ENCODE peak calls at places on chromosomes 3 and 15, in eight cellular contexts. One of them, this sample, is unnamed.

GRCh38 chr15:78640840-78641733 is at the start of gene CHRNB4:
- DNase-seq in A549: peak; percentile 49
- DNase-seq in uterus: no peak
- DNase-seq in mammary epithelial cell: no peak
- DNase-seq in IMR-90: no peak
- DNase-seq in dorsolateral prefrontal cortex: no peak
- DNase-seq in cardiac muscle cell: peak; percentile 82
- DNase-seq in fibroblast of lung: peak; percentile 37
- DNase-seq in this sample: no peak

GRCh38 chr15:66617137-66618090 is 51.6 kb upstream of the LCTL start:
- DNase-seq in cardiac muscle cell: no peak
- DNase-seq in uterus: peak; percentile 44
- DNase-seq in fibroblast of lung: peak; percentile 88
- DNase-seq in IMR-90: peak; percentile 80
- DNase-seq in A549: no peak
- DNase-seq in dorsolateral prefrontal cortex: peak; percentile 61
- DNase-seq in mammary epithelial cell: peak; percentile 20
- DNase-seq in this sample: peak; percentile 38

GRCh38 chr15:76973362-76973743 is 21.6 kb upstream of the PSTPIP1 start:
- DNase-seq in fibroblast of lung: peak; percentile 16
- DNase-seq in IMR-90: peak; percentile 20
- DNase-seq in mammary epithelial cell: no peak
- DNase-seq in dorsolateral prefrontal cortex: no peak
- DNase-seq in cardiac muscle cell: peak; percentile 51
- DNase-seq in uterus: no peak
- DNase-seq in A549: no peak
- DNase-seq in this sample: no peak

GRCh38 chr3:187770224-187770623 is 25.0 kb upstream of the BCL6 start:
- DNase-seq in A549: no peak
- DNase-seq in uterus: no peak
- DNase-seq in mammary epithelial cell: no peak
- DNase-seq in IMR-90: no peak
- DNase-seq in cardiac muscle cell: no peak
- DNase-seq in fibroblast of lung: no peak
- DNase-seq in dorsolateral prefrontal cortex: no peak
- DNase-seq in this sample: no peak

GRCh38 chr15:88644741-88645140 is 5.9 kb downstream of the ISG20 start:
- DNase-seq in cardiac muscle cell: no peak
- DNase-seq in uterus: peak; percentile 4
- DNase-seq in fibroblast of lung: no peak
- DNase-seq in IMR-90: no peak
- DNase-seq in A549: no peak
- DNase-seq in mammary epithelial cell: no peak
- DNase-seq in dorsolateral prefrontal cortex: peak; percentile 17
- DNase-seq in this sample: no peak

GRCh38 chr3:168080499-168081170 is 15.1 kb downstream of the GOLIM4 start:
- DNase-seq in uterus: no peak
- DNase-seq in A549: no peak
- DNase-seq in mammary epithelial cell: peak; percentile 6
- DNase-seq in cardiac muscle cell: no peak
- DNase-seq in fibroblast of lung: no peak
- DNase-seq in dorsolateral prefrontal cortex: no peak
- DNase-seq in IMR-90: no peak
- DNase-seq in this sample: no peak

GRCh38 chr3:127768346-127769008 is 53.8 kb downstream of the MGLL start:
- DNase-seq in uterus: no peak
- DNase-seq in fibroblast of lung: peak; percentile 98
- DNase-seq in dorsolateral prefrontal cortex: no peak
- DNase-seq in mammary epithelial cell: peak; percentile 93
- DNase-seq in IMR-90: peak; percentile 99
- DNase-seq in cardiac muscle cell: no peak
- DNase-seq in A549: peak; percentile 57
- DNase-seq in this sample: peak; percentile 95

GRCh38 chr3:16515885-16516420 is 2.5 kb upstream of the RFTN1 start:
- DNase-seq in cardiac muscle cell: no peak
- DNase-seq in A549: no peak
- DNase-seq in fibroblast of lung: no peak
- DNase-seq in uterus: no peak
- DNase-seq in mammary epithelial cell: no peak
- DNase-seq in IMR-90: no peak
- DNase-seq in dorsolateral prefrontal cortex: no peak
- DNase-seq in this sample: no peak

GRCh38 chr3:67689806-67690205 is 35.4 kb upstream of the SUCLG2 start:
- DNase-seq in IMR-90: no peak
- DNase-seq in mammary epithelial cell: peak; percentile 23
- DNase-seq in uterus: no peak
- DNase-seq in fibroblast of lung: no peak
- DNase-seq in cardiac muscle cell: no peak
- DNase-seq in A549: no peak
- DNase-seq in dorsolateral prefrontal cortex: no peak
- DNase-seq in this sample: no peak

GRCh38 chr15:61086001-61086400 is 143.1 kb downstream of the RORA start:
- DNase-seq in dorsolateral prefrontal cortex: no peak
- DNase-seq in mammary epithelial cell: no peak
- DNase-seq in uterus: no peak
- DNase-seq in cardiac muscle cell: no peak
- DNase-seq in IMR-90: no peak
- DNase-seq in A549: no peak
- DNase-seq in fibroblast of lung: no peak
- DNase-seq in this sample: no peak

GRCh38 chr15:99432271-99433025 is 133.3 kb upstream of the MEF2A start:
- DNase-seq in cardiac muscle cell: no peak
- DNase-seq in uterus: peak; percentile 14
- DNase-seq in dorsolateral prefrontal cortex: peak; percentile 34
- DNase-seq in A549: no peak
- DNase-seq in IMR-90: no peak
- DNase-seq in fibroblast of lung: no peak
- DNase-seq in mammary epithelial cell: no peak
- DNase-seq in this sample: no peak

GRCh38 chr3:71504250-71505036 is 79.1 kb downstream of the FOXP1 start:
- DNase-seq in A549: peak; percentile 85
- DNase-seq in IMR-90: peak; percentile 96
- DNase-seq in mammary epithelial cell: peak; percentile 89
- DNase-seq in cardiac muscle cell: no peak
- DNase-seq in fibroblast of lung: peak; percentile 99
- DNase-seq in dorsolateral prefrontal cortex: no peak
- DNase-seq in uterus: no peak
- DNase-seq in this sample: peak; percentile 64
- H3K4me3 ChIP-seq in A549: peak overlapping the region; percentile 9
- H3K4me3 ChIP-seq in IMR-90: peak overlapping the region; percentile 40
- H3K4me3 ChIP-seq in mammary epithelial cell: peak overlapping the region; percentile 30
- H3K4me3 ChIP-seq in cardiac muscle cell: no peak overlapping the region
- H3K4me3 ChIP-seq in fibroblast of lung: peak overlapping the region; percentile 5
- H3K4me3 ChIP-seq in dorsolateral prefrontal cortex: no peak overlapping the region
- H3K4me3 ChIP-seq in uterus: no peak overlapping the region
- H3K4me3 ChIP-seq in this sample: peak overlapping the region; percentile 23

GRCh38 chr15:92938387-92938786 is 38.3 kb downstream of the CHD2 start:
- DNase-seq in mammary epithelial cell: no peak
- DNase-seq in uterus: no peak
- DNase-seq in dorsolateral prefrontal cortex: no peak
- DNase-seq in IMR-90: no peak
- DNase-seq in A549: no peak
- DNase-seq in cardiac muscle cell: no peak
- DNase-seq in fibroblast of lung: no peak
- DNase-seq in this sample: no peak

GRCh38 chr15:92943581-92943980 is 43.5 kb downstream of the CHD2 start:
- DNase-seq in cardiac muscle cell: no peak
- DNase-seq in dorsolateral prefrontal cortex: no peak
- DNase-seq in A549: no peak
- DNase-seq in fibroblast of lung: peak; percentile 14
- DNase-seq in uterus: no peak
- DNase-seq in mammary epithelial cell: no peak
- DNase-seq in IMR-90: no peak
- DNase-seq in this sample: no peak

GRCh38 chr15:92944946-92945521 is 44.9 kb downstream of the CHD2 start:
- DNase-seq in uterus: no peak
- DNase-seq in IMR-90: no peak
- DNase-seq in dorsolateral prefrontal cortex: no peak
- DNase-seq in cardiac muscle cell: no peak
- DNase-seq in A549: no peak
- DNase-seq in mammary epithelial cell: no peak
- DNase-seq in fibroblast of lung: no peak
- DNase-seq in this sample: no peak

GRCh38 chr15:92941668-92942067 is 41.5 kb downstream of the CHD2 start:
- DNase-seq in dorsolateral prefrontal cortex: no peak
- DNase-seq in uterus: no peak
- DNase-seq in IMR-90: no peak
- DNase-seq in fibroblast of lung: no peak
- DNase-seq in mammary epithelial cell: no peak
- DNase-seq in cardiac muscle cell: no peak
- DNase-seq in A549: no peak
- DNase-seq in this sample: no peak

DNA sequence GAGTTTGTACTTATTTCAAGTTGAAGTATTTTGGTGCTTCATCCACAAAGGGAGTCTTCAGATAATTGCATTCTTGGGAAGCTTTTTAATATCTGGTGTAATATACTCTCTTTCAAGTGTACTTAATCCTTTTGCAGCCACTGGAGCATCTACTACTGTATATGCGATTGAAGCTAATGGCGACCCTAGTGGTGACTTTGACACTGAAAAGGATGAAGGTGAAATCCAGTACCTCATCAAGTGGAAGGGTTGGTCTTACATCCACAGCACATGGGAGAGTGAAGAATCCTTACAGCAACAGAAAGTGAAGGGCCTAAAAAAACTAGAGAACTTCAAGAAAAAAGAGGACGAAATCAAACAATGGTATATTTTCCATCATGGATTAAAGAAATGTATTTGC is 42.6 kb downstream of the CHD2 start:
- DNase-seq in IMR-90: no peak
- DNase-seq in uterus: no peak
- DNase-seq in dorsolateral prefrontal cortex: no peak
- DNase-seq in A549: no peak
- DNase-seq in fibroblast of lung: no peak
- DNase-seq in cardiac muscle cell: no peak
- DNase-seq in mammary epithelial cell: no peak
- DNase-seq in this sample: no peak
- TF ChIP-seq CTCF in IMR-90: no peak
- TF ChIP-seq CTCF in uterus: no peak
- TF ChIP-seq CTCF in dorsolateral prefrontal cortex: no peak
- TF ChIP-seq CTCF in A549: no peak
- TF ChIP-seq CTCF in fibroblast of lung: no peak
- TF ChIP-seq CTCF in cardiac muscle cell: no peak
- TF ChIP-seq CTCF in mammary epithelial cell: no peak
- TF ChIP-seq CTCF in this sample: peak; percentile 3

GRCh38 chr15:41968738-41969137 is 3.6 kb downstream of the EHD4 start:
- DNase-seq in mammary epithelial cell: no peak
- DNase-seq in uterus: no peak
- DNase-seq in A549: no peak
- DNase-seq in dorsolateral prefrontal cortex: no peak
- DNase-seq in fibroblast of lung: no peak
- DNase-seq in cardiac muscle cell: no peak
- DNase-seq in IMR-90: no peak
- DNase-seq in this sample: no peak

GRCh38 chr15:41966414-41966812 is 5.9 kb downstream of the EHD4 start:
- DNase-seq in uterus: no peak
- DNase-seq in cardiac muscle cell: no peak
- DNase-seq in fibroblast of lung: no peak
- DNase-seq in dorsolateral prefrontal cortex: no peak
- DNase-seq in IMR-90: no peak
- DNase-seq in A549: no peak
- DNase-seq in mammary epithelial cell: no peak
- DNase-seq in this sample: no peak

GRCh38 chr15:41967506-41968206 is 4.7 kb downstream of the EHD4 start:
- DNase-seq in uterus: no peak
- DNase-seq in fibroblast of lung: peak; percentile 66
- DNase-seq in cardiac muscle cell: peak; percentile 21
- DNase-seq in dorsolateral prefrontal cortex: no peak
- DNase-seq in A549: no peak
- DNase-seq in mammary epithelial cell: no peak
- DNase-seq in IMR-90: peak; percentile 36
- DNase-seq in this sample: no peak

GRCh38 chr15:41966920-41967465 is 5.4 kb downstream of the EHD4 start:
- DNase-seq in fibroblast of lung: no peak
- DNase-seq in A549: no peak
- DNase-seq in dorsolateral prefrontal cortex: no peak
- DNase-seq in cardiac muscle cell: no peak
- DNase-seq in uterus: no peak
- DNase-seq in IMR-90: no peak
- DNase-seq in mammary epithelial cell: no peak
- DNase-seq in this sample: no peak

GRCh38 chr15:41965441-41966413 is 6.6 kb downstream of the EHD4 start:
- DNase-seq in mammary epithelial cell: peak; percentile 21
- DNase-seq in cardiac muscle cell: peak; percentile 90
- DNase-seq in dorsolateral prefrontal cortex: no peak
- DNase-seq in IMR-90: peak; percentile 41
- DNase-seq in uterus: peak; percentile 46
- DNase-seq in fibroblast of lung: peak; percentile 83
- DNase-seq in A549: no peak
- DNase-seq in this sample: no peak
- H3K27ac ChIP-seq in mammary epithelial cell: no peak overlapping the region
- H3K27ac ChIP-seq in cardiac muscle cell: peak overlapping the region; percentile 93
- H3K27ac ChIP-seq in dorsolateral prefrontal cortex: no peak overlapping the region
- H3K27ac ChIP-seq in IMR-90: no peak overlapping the region
- H3K27ac ChIP-seq in uterus: no peak overlapping the region
- H3K27ac ChIP-seq in fibroblast of lung: no peak overlapping the region
- H3K27ac ChIP-seq in A549: no peak overlapping the region
- H3K27ac ChIP-seq in this sample: no peak overlapping the region

DNA sequence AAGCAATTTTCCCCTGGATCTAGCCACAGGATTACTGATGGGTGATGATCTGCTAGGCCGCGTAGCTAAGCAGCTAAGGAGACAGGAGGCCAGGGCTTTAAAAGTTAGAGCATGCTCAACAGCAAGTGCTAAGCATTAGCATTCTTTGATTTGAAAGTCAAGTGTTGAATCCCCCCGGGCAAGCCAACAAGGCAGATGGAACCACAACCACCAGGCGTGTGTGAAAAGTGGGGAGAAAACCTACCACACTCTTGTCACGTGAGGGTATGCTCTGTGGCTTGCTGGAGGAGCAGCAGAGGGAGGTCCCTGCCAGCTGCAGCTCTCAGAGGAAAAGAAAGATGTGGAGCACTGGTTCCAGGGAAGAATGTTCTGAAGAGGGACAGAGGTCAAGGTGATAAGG is 20.9 kb downstream of the SLC51A start:
- DNase-seq in mammary epithelial cell: no peak
- DNase-seq in uterus: no peak
- DNase-seq in fibroblast of lung: no peak
- DNase-seq in dorsolateral prefrontal cortex: no peak
- DNase-seq in cardiac muscle cell: no peak
- DNase-seq in IMR-90: no peak
- DNase-seq in A549: no peak
- DNase-seq in this sample: no peak
- H3K4me3 ChIP-seq in mammary epithelial cell: no peak overlapping the region
- H3K4me3 ChIP-seq in uterus: no peak overlapping the region
- H3K4me3 ChIP-seq in fibroblast of lung: no peak overlapping the region
- H3K4me3 ChIP-seq in dorsolateral prefrontal cortex: no peak overlapping the region
- H3K4me3 ChIP-seq in cardiac muscle cell: no peak overlapping the region
- H3K4me3 ChIP-seq in IMR-90: no peak overlapping the region
- H3K4me3 ChIP-seq in A549: no peak overlapping the region
- H3K4me3 ChIP-seq in this sample: no peak overlapping the region

GRCh38 chr15:33766329-33766728 is 202.0 kb upstream of the CHRM5 start:
- DNase-seq in fibroblast of lung: no peak
- DNase-seq in dorsolateral prefrontal cortex: no peak
- DNase-seq in A549: no peak
- DNase-seq in IMR-90: no peak
- DNase-seq in mammary epithelial cell: no peak
- DNase-seq in cardiac muscle cell: no peak
- DNase-seq in uterus: no peak
- DNase-seq in this sample: no peak
- TF ChIP-seq CTCF in fibroblast of lung: no peak
- TF ChIP-seq CTCF in dorsolateral prefrontal cortex: no peak
- TF ChIP-seq CTCF in A549: peak; percentile 17
- TF ChIP-seq CTCF in IMR-90: peak; percentile 21
- TF ChIP-seq CTCF in mammary epithelial cell: peak; percentile 22
- TF ChIP-seq CTCF in cardiac muscle cell: no peak
- TF ChIP-seq CTCF in uterus: no peak
- TF ChIP-seq CTCF in this sample: peak; percentile 9

GRCh38 chr3:46089237-46090011 is 62.1 kb upstream of the XCR1 start:
- DNase-seq in cardiac muscle cell: no peak
- DNase-seq in mammary epithelial cell: peak; percentile 97
- DNase-seq in A549: no peak
- DNase-seq in dorsolateral prefrontal cortex: peak; percentile 58
- DNase-seq in uterus: no peak
- DNase-seq in IMR-90: peak; percentile 93
- DNase-seq in fibroblast of lung: peak; percentile 87
- DNase-seq in this sample: peak; percentile 65
- H3K27ac ChIP-seq in cardiac muscle cell: no peak overlapping the region
- H3K27ac ChIP-seq in mammary epithelial cell: peak overlapping the region; percentile 70
- H3K27ac ChIP-seq in A549: no peak overlapping the region
- H3K27ac ChIP-seq in dorsolateral prefrontal cortex: no peak overlapping the region
- H3K27ac ChIP-seq in uterus: no peak overlapping the region
- H3K27ac ChIP-seq in IMR-90: no peak overlapping the region
- H3K27ac ChIP-seq in fibroblast of lung: peak overlapping the region; percentile 65
- H3K27ac ChIP-seq in this sample: no peak overlapping the region

This sample was measured in AG04450.